ENCODE peak calls at places on chromosome 13, in ten cellular contexts. One of them, this sample, is unnamed.

GRCh38 chr13:44300895-44301638 is 72.6 kb upstream of the SERP2 start:
- DNase-seq in PC-3: peak; percentile 89
- DNase-seq in H7: no peak
- DNase-seq in heart right ventricle: peak; percentile 74
- DNase-seq in prostate gland: peak; percentile 73
- DNase-seq in tibial artery: peak; percentile 35
- DNase-seq in tibial nerve: no peak
- DNase-seq in bronchial epithelial cell: peak; percentile 95
- DNase-seq in CD8-positive, alpha-beta T cell: no peak
- DNase-seq in breast epithelium: peak; percentile 60
- DNase-seq in this sample: peak; percentile 91

GRCh38 chr13:100645382-100645781 is 29.2 kb downstream of the TMTC4 start:
- DNase-seq in H7: no peak
- DNase-seq in breast epithelium: no peak
- DNase-seq in tibial artery: no peak
- DNase-seq in CD8-positive, alpha-beta T cell: no peak
- DNase-seq in bronchial epithelial cell: no peak
- DNase-seq in prostate gland: no peak
- DNase-seq in heart right ventricle: no peak
- DNase-seq in tibial nerve: no peak
- DNase-seq in PC-3: no peak
- DNase-seq in this sample: peak; percentile 89

GRCh38 chr13:94389544-94390351 is 89.7 kb downstream of the DCT start:
- DNase-seq in bronchial epithelial cell: no peak
- DNase-seq in tibial nerve: no peak
- DNase-seq in tibial artery: no peak
- DNase-seq in breast epithelium: no peak
- DNase-seq in CD8-positive, alpha-beta T cell: no peak
- DNase-seq in H7: no peak
- DNase-seq in PC-3: peak; percentile 41
- DNase-seq in heart right ventricle: no peak
- DNase-seq in prostate gland: no peak
- DNase-seq in this sample: no peak

GRCh38 chr13:109628251-109628699 is 158.1 kb downstream of the IRS2 start:
- DNase-seq in tibial nerve: no peak
- DNase-seq in CD8-positive, alpha-beta T cell: no peak
- DNase-seq in prostate gland: no peak
- DNase-seq in breast epithelium: no peak
- DNase-seq in H7: no peak
- DNase-seq in bronchial epithelial cell: peak; percentile 85
- DNase-seq in PC-3: peak; percentile 85
- DNase-seq in tibial artery: no peak
- DNase-seq in heart right ventricle: no peak
- DNase-seq in this sample: no peak

GRCh38 chr13:41019027-41019487 is at the start of gene ELF1:
- DNase-seq in tibial artery: peak; percentile 49
- DNase-seq in breast epithelium: no peak
- DNase-seq in tibial nerve: peak; percentile 40
- DNase-seq in CD8-positive, alpha-beta T cell: no peak
- DNase-seq in prostate gland: peak; percentile 77
- DNase-seq in bronchial epithelial cell: peak; percentile 93
- DNase-seq in PC-3: peak; percentile 78
- DNase-seq in H7: no peak
- DNase-seq in heart right ventricle: peak; percentile 39
- DNase-seq in this sample: peak; percentile 70

GRCh38 chr13:32426191-32426980 is 1.5 kb downstream of the N4BP2L1 start:
- DNase-seq in prostate gland: no peak
- DNase-seq in tibial nerve: peak; percentile 17
- DNase-seq in bronchial epithelial cell: no peak
- DNase-seq in breast epithelium: no peak
- DNase-seq in heart right ventricle: no peak
- DNase-seq in CD8-positive, alpha-beta T cell: no peak
- DNase-seq in PC-3: no peak
- DNase-seq in tibial artery: no peak
- DNase-seq in H7: no peak
- DNase-seq in this sample: no peak

GRCh38 chr13:39106216-39106995 is 68.2 kb downstream of the NHLRC3 start:
- DNase-seq in prostate gland: no peak
- DNase-seq in bronchial epithelial cell: no peak
- DNase-seq in heart right ventricle: no peak
- DNase-seq in PC-3: no peak
- DNase-seq in H7: no peak
- DNase-seq in breast epithelium: no peak
- DNase-seq in CD8-positive, alpha-beta T cell: no peak
- DNase-seq in tibial artery: no peak
- DNase-seq in tibial nerve: no peak
- DNase-seq in this sample: no peak

GRCh38 chr13:33322474-33322827 is 36.9 kb upstream of the STARD13 start:
- DNase-seq in PC-3: no peak
- DNase-seq in breast epithelium: no peak
- DNase-seq in heart right ventricle: peak; percentile 48
- DNase-seq in H7: no peak
- DNase-seq in bronchial epithelial cell: no peak
- DNase-seq in CD8-positive, alpha-beta T cell: no peak
- DNase-seq in tibial nerve: no peak
- DNase-seq in prostate gland: no peak
- DNase-seq in tibial artery: peak; percentile 36
- DNase-seq in this sample: no peak

GRCh38 chr13:28746289-28746612 is 27.5 kb upstream of the SLC46A3 start:
- DNase-seq in heart right ventricle: no peak
- DNase-seq in H7: no peak
- DNase-seq in prostate gland: no peak
- DNase-seq in tibial artery: no peak
- DNase-seq in bronchial epithelial cell: no peak
- DNase-seq in CD8-positive, alpha-beta T cell: no peak
- DNase-seq in tibial nerve: no peak
- DNase-seq in PC-3: no peak
- DNase-seq in breast epithelium: no peak
- DNase-seq in this sample: no peak

GRCh38 chr13:107447591-107447990 is 767.7 kb downstream of the LIG4 start:
- DNase-seq in tibial artery: no peak
- DNase-seq in prostate gland: no peak
- DNase-seq in breast epithelium: no peak
- DNase-seq in bronchial epithelial cell: no peak
- DNase-seq in CD8-positive, alpha-beta T cell: no peak
- DNase-seq in PC-3: no peak
- DNase-seq in H7: no peak
- DNase-seq in tibial nerve: no peak
- DNase-seq in heart right ventricle: no peak
- DNase-seq in this sample: no peak

GRCh38 chr13:85108356-85108755 is 690.9 kb downstream of the SLITRK6 start:
- DNase-seq in heart right ventricle: no peak
- DNase-seq in H7: no peak
- DNase-seq in bronchial epithelial cell: peak; percentile 88
- DNase-seq in prostate gland: peak; percentile 4
- DNase-seq in tibial artery: no peak
- DNase-seq in PC-3: no peak
- DNase-seq in tibial nerve: no peak
- DNase-seq in breast epithelium: no peak
- DNase-seq in CD8-positive, alpha-beta T cell: no peak
- DNase-seq in this sample: no peak

GRCh38 chr13:43196171-43196611 is 172.8 kb downstream of the DNAJC15 start:
- DNase-seq in heart right ventricle: peak; percentile 47
- DNase-seq in H7: no peak
- DNase-seq in prostate gland: no peak
- DNase-seq in tibial nerve: no peak
- DNase-seq in bronchial epithelial cell: no peak
- DNase-seq in tibial artery: no peak
- DNase-seq in breast epithelium: no peak
- DNase-seq in CD8-positive, alpha-beta T cell: no peak
- DNase-seq in PC-3: no peak
- DNase-seq in this sample: no peak

GRCh38 chr13:21833921-21834320 is 163.0 kb downstream of the FGF9 start:
- DNase-seq in breast epithelium: no peak
- DNase-seq in CD8-positive, alpha-beta T cell: no peak
- DNase-seq in tibial artery: no peak
- DNase-seq in tibial nerve: no peak
- DNase-seq in prostate gland: no peak
- DNase-seq in H7: no peak
- DNase-seq in heart right ventricle: no peak
- DNase-seq in bronchial epithelial cell: no peak
- DNase-seq in PC-3: no peak
- DNase-seq in this sample: no peak

GRCh38 chr13:112943309-112944125 is 25.5 kb upstream of the MCF2L start:
- DNase-seq in bronchial epithelial cell: no peak
- DNase-seq in tibial artery: no peak
- DNase-seq in heart right ventricle: peak; percentile 24
- DNase-seq in PC-3: peak; percentile 28
- DNase-seq in breast epithelium: no peak
- DNase-seq in H7: peak; percentile 89
- DNase-seq in tibial nerve: no peak
- DNase-seq in CD8-positive, alpha-beta T cell: no peak
- DNase-seq in prostate gland: peak; percentile 43
- DNase-seq in this sample: peak; percentile 68

DNA sequence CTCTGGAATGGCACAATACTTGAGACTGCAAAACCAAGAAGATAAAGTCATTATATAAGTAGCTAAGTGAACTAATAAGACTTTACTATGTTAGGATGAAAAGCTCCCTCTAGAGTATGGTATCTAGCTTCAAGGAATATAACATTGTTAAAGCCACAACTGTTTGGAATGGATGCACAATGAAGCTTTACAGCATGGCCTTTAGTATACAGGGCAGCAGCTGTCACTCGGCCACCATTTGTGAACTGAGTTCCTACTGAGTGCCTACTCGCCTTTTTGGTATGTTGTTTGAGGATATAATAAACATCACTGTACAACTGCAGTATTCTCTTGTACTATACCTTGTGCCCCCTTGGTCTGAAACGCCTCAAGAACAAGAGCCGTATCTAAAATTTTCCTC is 6.8 kb downstream of the ALG5 start:
- DNase-seq in prostate gland: no peak
- DNase-seq in breast epithelium: no peak
- DNase-seq in PC-3: no peak
- DNase-seq in H7: no peak
- DNase-seq in bronchial epithelial cell: no peak
- DNase-seq in CD8-positive, alpha-beta T cell: no peak
- DNase-seq in tibial artery: no peak
- DNase-seq in tibial nerve: no peak
- DNase-seq in heart right ventricle: no peak
- DNase-seq in this sample: no peak
- H3K36me3 ChIP-seq in prostate gland: peaks cover 6% of the 10 kb centered on the region
- H3K36me3 ChIP-seq in breast epithelium: peaks cover 10% of the 10 kb centered on the region
- H3K36me3 ChIP-seq in PC-3: peaks cover 21% of the 10 kb centered on the region
- H3K36me3 ChIP-seq in H7: peaks cover 23% of the 10 kb centered on the region
- H3K36me3 ChIP-seq in bronchial epithelial cell: peaks cover 28% of the 10 kb centered on the region
- H3K36me3 ChIP-seq in CD8-positive, alpha-beta T cell: peaks cover 54% of the 10 kb centered on the region
- H3K36me3 ChIP-seq in tibial artery: peaks cover 75% of the 10 kb centered on the region
- H3K36me3 ChIP-seq in tibial nerve: peaks cover 18% of the 10 kb centered on the region
- H3K36me3 ChIP-seq in heart right ventricle: peaks cover 40% of the 10 kb centered on the region
- H3K36me3 ChIP-seq in this sample: peaks cover 52% of the 10 kb centered on the region

GRCh38 chr13:93243375-93244063 is 16.9 kb downstream of the GPC6 start:
- DNase-seq in bronchial epithelial cell: no peak
- DNase-seq in CD8-positive, alpha-beta T cell: no peak
- DNase-seq in H7: no peak
- DNase-seq in PC-3: no peak
- DNase-seq in prostate gland: no peak
- DNase-seq in tibial nerve: no peak
- DNase-seq in breast epithelium: no peak
- DNase-seq in tibial artery: no peak
- DNase-seq in heart right ventricle: no peak
- DNase-seq in this sample: no peak

GRCh38 chr13:93244141-93244917 is 17.7 kb downstream of the GPC6 start:
- DNase-seq in tibial nerve: no peak
- DNase-seq in H7: no peak
- DNase-seq in CD8-positive, alpha-beta T cell: no peak
- DNase-seq in PC-3: no peak
- DNase-seq in bronchial epithelial cell: no peak
- DNase-seq in prostate gland: no peak
- DNase-seq in tibial artery: no peak
- DNase-seq in heart right ventricle: no peak
- DNase-seq in breast epithelium: no peak
- DNase-seq in this sample: no peak

GRCh38 chr13:93248627-93249047 is 22.0 kb downstream of the GPC6 start:
- DNase-seq in bronchial epithelial cell: no peak
- DNase-seq in tibial artery: no peak
- DNase-seq in heart right ventricle: no peak
- DNase-seq in prostate gland: peak; percentile 16
- DNase-seq in H7: peak; percentile 23
- DNase-seq in tibial nerve: no peak
- DNase-seq in PC-3: peak; percentile 78
- DNase-seq in CD8-positive, alpha-beta T cell: no peak
- DNase-seq in breast epithelium: no peak
- DNase-seq in this sample: peak; percentile 22

GRCh38 chr13:93246069-93246468 is 19.5 kb downstream of the GPC6 start:
- DNase-seq in bronchial epithelial cell: no peak
- DNase-seq in tibial artery: no peak
- DNase-seq in CD8-positive, alpha-beta T cell: no peak
- DNase-seq in heart right ventricle: no peak
- DNase-seq in prostate gland: no peak
- DNase-seq in breast epithelium: no peak
- DNase-seq in H7: no peak
- DNase-seq in PC-3: no peak
- DNase-seq in tibial nerve: no peak
- DNase-seq in this sample: no peak

GRCh38 chr13:93244918-93245280 is 18.3 kb downstream of the GPC6 start:
- DNase-seq in H7: no peak
- DNase-seq in bronchial epithelial cell: peak; percentile 63
- DNase-seq in tibial nerve: no peak
- DNase-seq in breast epithelium: no peak
- DNase-seq in tibial artery: no peak
- DNase-seq in prostate gland: no peak
- DNase-seq in PC-3: no peak
- DNase-seq in CD8-positive, alpha-beta T cell: no peak
- DNase-seq in heart right ventricle: no peak
- DNase-seq in this sample: no peak
- H3K36me3 ChIP-seq in H7: no peaks in the 10 kb centered on the region
- H3K36me3 ChIP-seq in bronchial epithelial cell: no peaks in the 10 kb centered on the region
- H3K36me3 ChIP-seq in tibial nerve: no peaks in the 10 kb centered on the region
- H3K36me3 ChIP-seq in breast epithelium: no peaks in the 10 kb centered on the region
- H3K36me3 ChIP-seq in tibial artery: no peaks in the 10 kb centered on the region
- H3K36me3 ChIP-seq in prostate gland: no peaks in the 10 kb centered on the region
- H3K36me3 ChIP-seq in PC-3: no peaks in the 10 kb centered on the region
- H3K36me3 ChIP-seq in CD8-positive, alpha-beta T cell: no peaks in the 10 kb centered on the region
- H3K36me3 ChIP-seq in heart right ventricle: no peaks in the 10 kb centered on the region
- H3K36me3 ChIP-seq in this sample: no peaks in the 10 kb centered on the region

DNA sequence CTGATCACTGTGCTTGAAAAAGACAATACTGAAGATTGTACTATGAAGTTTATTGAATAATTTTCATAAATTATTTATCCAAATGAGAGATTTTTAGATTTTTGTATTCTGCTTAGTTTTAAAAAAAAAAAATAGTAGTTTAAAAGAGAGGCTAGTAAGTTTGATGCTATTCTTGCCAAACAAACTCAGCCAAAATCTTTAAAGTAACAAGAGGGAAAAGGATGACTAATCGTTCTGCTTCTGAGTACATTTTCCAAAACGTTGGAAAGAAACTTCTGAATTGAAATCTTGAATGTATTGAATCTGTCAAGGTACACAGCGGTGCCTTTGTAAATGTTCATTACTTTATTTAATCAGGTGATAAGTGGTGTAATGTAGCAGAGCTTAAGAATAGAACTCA is 34.4 kb downstream of the NUP58 start:
- DNase-seq in tibial artery: no peak
- DNase-seq in breast epithelium: no peak
- DNase-seq in H7: no peak
- DNase-seq in PC-3: no peak
- DNase-seq in heart right ventricle: no peak
- DNase-seq in tibial nerve: no peak
- DNase-seq in bronchial epithelial cell: no peak
- DNase-seq in prostate gland: no peak
- DNase-seq in CD8-positive, alpha-beta T cell: no peak
- DNase-seq in this sample: no peak
- H3K36me3 ChIP-seq in tibial artery: peaks cover 24% of the 10 kb centered on the region
- H3K36me3 ChIP-seq in breast epithelium: no peaks in the 10 kb centered on the region
- H3K36me3 ChIP-seq in H7: peaks cover 10% of the 10 kb centered on the region
- H3K36me3 ChIP-seq in PC-3: peaks cover 57% of the 10 kb centered on the region
- H3K36me3 ChIP-seq in heart right ventricle: peaks cover 26% of the 10 kb centered on the region
- H3K36me3 ChIP-seq in tibial nerve: peaks cover 6% of the 10 kb centered on the region
- H3K36me3 ChIP-seq in bronchial epithelial cell: peaks cover 6% of the 10 kb centered on the region
- H3K36me3 ChIP-seq in prostate gland: peaks cover 6% of the 10 kb centered on the region
- H3K36me3 ChIP-seq in CD8-positive, alpha-beta T cell: peaks cover 27% of the 10 kb centered on the region
- H3K36me3 ChIP-seq in this sample: peaks cover 30% of the 10 kb centered on the region

GRCh38 chr13:114260818-114261217 is 20.6 kb upstream of the UPF3A start:
- DNase-seq in prostate gland: no peak
- DNase-seq in CD8-positive, alpha-beta T cell: no peak
- DNase-seq in H7: no peak
- DNase-seq in tibial nerve: no peak
- DNase-seq in heart right ventricle: no peak
- DNase-seq in bronchial epithelial cell: no peak
- DNase-seq in tibial artery: no peak
- DNase-seq in breast epithelium: no peak
- DNase-seq in PC-3: no peak
- DNase-seq in this sample: no peak
- H3K36me3 ChIP-seq in prostate gland: no peaks in the 10 kb centered on the region
- H3K36me3 ChIP-seq in CD8-positive, alpha-beta T cell: peaks cover 50% of the 10 kb centered on the region
- H3K36me3 ChIP-seq in H7: peaks cover 45% of the 10 kb centered on the region
- H3K36me3 ChIP-seq in tibial nerve: peaks cover 39% of the 10 kb centered on the region
- H3K36me3 ChIP-seq in heart right ventricle: peaks cover 69% of the 10 kb centered on the region
- H3K36me3 ChIP-seq in bronchial epithelial cell: peaks cover 12% of the 10 kb centered on the region
- H3K36me3 ChIP-seq in tibial artery: peaks cover 91% of the 10 kb centered on the region
- H3K36me3 ChIP-seq in breast epithelium: peaks cover 9% of the 10 kb centered on the region
- H3K36me3 ChIP-seq in PC-3: peaks cover 37% of the 10 kb centered on the region
- H3K36me3 ChIP-seq in this sample: peaks cover 49% of the 10 kb centered on the region

This sample was measured in thyroid gland.